ENCODE peak calls at places on chromosome X, in five cellular contexts. L, D, H, Q and S are unnamed samples.

GRCh38 chrX:77493677-77494553 is 46.7 kb downstream of the FGF16 start:
- DNase-seq in H (no peak), Q (peak), D (peak), L (peak), S (no peak)

GRCh38 chrX:111352424-111352823 is 59.6 kb downstream of the DCX start:
- DNase-seq in Q (no peak), H (no peak), L (peak), D (peak), S (no peak)

GRCh38 chrX:16484338-16484737 is 165.6 kb upstream of the S100G start:
- DNase-seq in L (no peak), H (peak), Q (no peak), D (peak), S (no peak)

GRCh38 chrX:56736219-56736618 is 7.2 kb downstream of the NBDY start:
- DNase-seq in D (no peak), L (no peak), Q (no peak), H (no peak), S (no peak)

GRCh38 chrX:134948333-134949241 is 42.2 kb upstream of the SMIM10 start:
- DNase-seq in L (no peak), D (peak), Q (no peak), H (peak), S (no peak)

GRCh38 chrX:71859637-71860036 is 51.0 kb upstream of the NHSL2 start:
- DNase-seq in Q (no peak), L (no peak), H (peak), D (peak), S (no peak)

GRCh38 chrX:129565046-129565649 is 25.1 kb downstream of the OCRL start:
- DNase-seq in D (no peak), H (no peak), L (no peak), Q (no peak), S (no peak)

GRCh38 chrX:63930140-63930539 is 145.1 kb upstream of the ARHGEF9 start:
- DNase-seq in D (no peak), Q (no peak), H (peak), L (no peak), S (peak)

GRCh38 chrX:9842541-9842940 is 56.3 kb downstream of the SHROOM2 start:
- DNase-seq in Q (no peak), L (no peak), H (no peak), D (no peak), S (no peak)

GRCh38 chrX:138157850-138158249 is 553.7 kb downstream of the FGF13 start:
- DNase-seq in D (no peak), H (no peak), L (no peak), Q (no peak), S (no peak)

GRCh38 chrX:65985922-65986588 is 53.8 kb downstream of the VSIG4 start:
- DNase-seq in L (peak), H (peak), Q (no peak), D (peak), S (no peak)

GRCh38 chrX:19514791-19515614 is at the start of gene MAP3K15:
- DNase-seq in L (peak), Q (peak), H (no peak), D (no peak), S (no peak)

GRCh38 chrX:18873189-18873791 is 110.6 kb downstream of the PHKA2 start:
- DNase-seq in Q (no peak), D (peak), L (no peak), H (peak), S (no peak)

GRCh38 chrX:39946822-39947221 is 150.9 kb downstream of the BCOR start:
- DNase-seq in Q (no peak), D (peak), L (no peak), H (no peak), S (no peak)

GRCh38 chrX:80335062-80335830 is 85.0 kb upstream of the TENT5D start:
- DNase-seq in L (no peak), H (no peak), D (no peak), Q (no peak), S (peak)

GRCh38 chrX:13694983-13695382 is 6.1 kb downstream of the RAB9A start:
- DNase-seq in L (no peak), H (no peak), Q (no peak), D (no peak), S (no peak)

GRCh38 chrX:119008122-119008744 is 33.8 kb downstream of the LONRF3 start:
- DNase-seq in H (no peak), Q (no peak), D (peak), L (no peak), S (peak)

GRCh38 chrX:31323658-31324057 is 251.8 kb upstream of the FTHL17 start:
- DNase-seq in Q (no peak), D (no peak), L (no peak), H (no peak), S (no peak)

GRCh38 chrX:17803449-17803848 is 57.6 kb downstream of the RAI2 start:
- DNase-seq in Q (no peak), H (no peak), D (no peak), L (no peak), S (no peak)

GRCh38 chrX:132737743-132738142 is 220.7 kb downstream of the HS6ST2 start:
- DNase-seq in H (peak), L (no peak), Q (no peak), D (peak), S (no peak)

GRCh38 chrX:70247252-70247651 is 12.8 kb downstream of the P2RY4 start:
- DNase-seq in L (no peak), H (no peak), D (no peak), Q (no peak), S (no peak)

GRCh38 chrX:108537005-108537404 is 97.4 kb downstream of the COL4A5 start:
- DNase-seq in Q (no peak), L (peak), D (peak), H (peak), S (peak)

GRCh38 chrX:22533898-22534297 is 261.2 kb downstream of the CBLL2 start:
- DNase-seq in H (peak), L (no peak), D (no peak), Q (no peak), S (no peak)

GRCh38 chrX:16186380-16187007 is 19.2 kb downstream of the MAGEB17 start:
- DNase-seq in Q (no peak), H (no peak), D (peak), L (no peak), S (no peak)

GRCh38 chrX:151981129-151981528 is 6.7 kb upstream of the GABRE start:
- DNase-seq in H (no peak), Q (no peak), D (peak), L (no peak), S (no peak)

GRCh38 chrX:38519651-38520050 is 41.7 kb upstream of the TSPAN7 start:
- DNase-seq in H (no peak), L (no peak), D (no peak), Q (no peak), S (no peak)

GRCh38 chrX:76893930-76894329 is 466.4 kb downstream of the MAGEE1 start:
- DNase-seq in H (no peak), L (no peak), Q (no peak), D (no peak), S (no peak)